ENCODE peak calls at places on chromosomes 2 and 18, in eight cellular contexts. I is transverse colon, V is stomach, J is sigmoid colon, L is pancreas, Q is esophagus squamous epithelium, X is A549, W is heart right ventricle. G is an unnamed sample. For H3K4me1, the result is how much of the 10 kb centered on the place peaks cover.

GRCh38 chr2:229686122-229686919 is 28.0 kb downstream of the DNER start:
- DNase-seq in W (no peak), L (no peak), Q (no peak), V (no peak), J (no peak), X (no peak), I (no peak), G (no peak)

GRCh38 chr2:206296128-206296527 is 21.7 kb downstream of the ZDBF2 start:
- DNase-seq in W (no peak), L (no peak), I (no peak), Q (no peak), V (no peak), X (peak), J (no peak), G (no peak)

GRCh38 chr2:234963785-234964615 is 12.2 kb downstream of the SH3BP4 start:
- DNase-seq in I (no peak), X (no peak), W (no peak), L (no peak), V (peak), J (peak), Q (no peak), G (no peak)

GRCh38 chr2:191933307-191934105 is 86.6 kb upstream of the CAVIN2 start:
- DNase-seq in V (no peak), J (no peak), Q (no peak), I (peak), L (peak), W (no peak), X (no peak), G (no peak)

GRCh38 chr18:49901862-49902340 is 88.6 kb upstream of the ACAA2 start:
- DNase-seq in J (no peak), L (no peak), X (no peak), W (no peak), V (no peak), Q (no peak), I (no peak), G (no peak)

GRCh38 chr18:55322176-55322735 is 265.7 kb downstream of the TCF4 start:
- DNase-seq in L (peak), X (peak), V (peak), W (peak), Q (no peak), I (peak), J (peak), G (peak)

GRCh38 chr2:119117891-119118882 is 40.4 kb downstream of the C1QL2 start:
- DNase-seq in X (no peak), V (no peak), Q (no peak), J (no peak), W (no peak), L (no peak), I (no peak), G (no peak)

GRCh38 chr18:58965291-58965929 is 100.7 kb downstream of the ZNF532 start:
- DNase-seq in X (no peak), V (no peak), W (no peak), I (no peak), L (no peak), Q (no peak), J (no peak), G (no peak)

GRCh38 chr2:103153580-103153979 is 391.7 kb downstream of the TMEM182 start:
- DNase-seq in V (no peak), L (no peak), X (no peak), J (no peak), W (no peak), Q (no peak), I (no peak), G (no peak)

GRCh38 chr18:42113529-42114191 is 158.6 kb downstream of the PIK3C3 start:
- DNase-seq in V (no peak), I (no peak), X (no peak), L (no peak), W (no peak), Q (no peak), J (no peak), G (no peak)

GRCh38 chr2:230870544-230871360 is 6.0 kb downstream of the ITM2C start:
- DNase-seq in W (no peak), I (peak), J (no peak), L (no peak), Q (no peak), X (no peak), V (peak), G (no peak)

GRCh38 chr2:39127973-39128372 is 7.1 kb upstream of the SOS1 start:
- DNase-seq in W (no peak), X (no peak), Q (no peak), L (no peak), I (peak), V (no peak), J (no peak), G (no peak)

GRCh38 chr2:25330937-25331336 is 10.8 kb downstream of the DNMT3A start:
- DNase-seq in V (no peak), J (no peak), W (no peak), Q (no peak), X (no peak), I (no peak), L (no peak), G (no peak)

GRCh38 chr2:203636896-203637818 is 69.3 kb upstream of the CD28 start:
- DNase-seq in X (no peak), J (peak), V (no peak), L (no peak), I (peak), W (no peak), Q (no peak), G (peak)

GRCh38 chr2:225334524-225334923 is 65.0 kb upstream of the NYAP2 start:
- DNase-seq in I (no peak), L (peak), Q (no peak), V (no peak), W (no peak), X (peak), J (no peak), G (no peak)

GRCh38 chr2:134402385-134402784 is 148.5 kb downstream of the MGAT5 start:
- DNase-seq in L (no peak), W (no peak), Q (no peak), J (peak), X (no peak), I (no peak), V (no peak), G (no peak)

GRCh38 chr18:61992285-61992684 is 99.5 kb upstream of the RNF152 start:
- DNase-seq in W (no peak), L (no peak), Q (no peak), J (no peak), V (no peak), I (no peak), X (no peak), G (no peak)

GRCh38 chr2:170685591-170685990 is 29.5 kb upstream of the SP5 start:
- DNase-seq in X (no peak), Q (no peak), J (no peak), L (no peak), W (no peak), I (no peak), V (no peak), G (no peak)

GRCh38 chr18:292271-292670 is 24.4 kb upstream of the THOC1 start:
- DNase-seq in X (no peak), W (no peak), J (no peak), I (no peak), Q (no peak), V (no peak), L (no peak), G (no peak)

GRCh38 chr18:7584646-7585271 is 17.6 kb downstream of the PTPRM start:
- DNase-seq in I (no peak), Q (no peak), W (no peak), J (no peak), L (no peak), X (no peak), V (no peak), G (no peak)

GRCh38 chr2:54879598-54880355 is 156.3 kb downstream of the EML6 start:
- DNase-seq in I (peak), W (no peak), J (no peak), L (no peak), Q (no peak), X (no peak), V (no peak), G (no peak)

GRCh38 chr2:68284896-68285295 is 32.6 kb upstream of the PPP3R1 start:
- DNase-seq in Q (no peak), I (no peak), L (peak), V (no peak), X (no peak), J (peak), W (peak), G (no peak)

GRCh38 chr18:58195278-58195721 is 151.3 kb downstream of the NEDD4L start:
- DNase-seq in X (no peak), L (peak), I (peak), Q (no peak), J (peak), W (no peak), V (peak), G (peak)

GRCh38 chr2:239605976-239606375 is 205.2 kb upstream of the HDAC4 start:
- DNase-seq in L (no peak), Q (no peak), X (no peak), V (no peak), J (peak), W (no peak), I (no peak), G (no peak)

GRCh38 chr2:40435426-40436092 is 16.3 kb downstream of the SLC8A1 start:
- DNase-seq in J (no peak), V (no peak), I (no peak), X (no peak), Q (no peak), L (no peak), W (no peak), G (no peak)

GRCh38 chr2:10914272-10914693 is 2.5 kb downstream of the KCNF1 start:
- DNase-seq in W (no peak), X (peak), V (no peak), I (peak), L (no peak), J (peak), Q (no peak), G (no peak)

GRCh38 chr2:2574401-2575184 is 243.5 kb upstream of the MYT1L start:
- DNase-seq in J (no peak), X (no peak), V (peak), W (no peak), I (no peak), L (no peak), Q (no peak), G (no peak)

GRCh38 chr2:218822622-218823021 is 9.0 kb downstream of the PRKAG3 start:
- DNase-seq in V (no peak), I (no peak), Q (no peak), W (no peak), J (no peak), X (no peak), L (no peak), G (no peak)

GRCh38 chr2:165587335-165587938 is 117.9 kb downstream of the CSRNP3 start:
- DNase-seq in I (no peak), W (no peak), L (no peak), X (no peak), J (no peak), Q (no peak), V (no peak), G (no peak)

GRCh38 chr2:118061135-118061955 is 26.9 kb upstream of the INSIG2 start:
- DNase-seq in I (no peak), L (no peak), W (no peak), V (no peak), Q (no peak), X (peak), J (no peak), G (no peak)

GRCh38 chr2:175726213-175726612 is 275.9 kb downstream of the LNPK start:
- DNase-seq in L (no peak), W (no peak), I (no peak), Q (no peak), V (no peak), X (no peak), J (no peak), G (no peak)

DNA sequence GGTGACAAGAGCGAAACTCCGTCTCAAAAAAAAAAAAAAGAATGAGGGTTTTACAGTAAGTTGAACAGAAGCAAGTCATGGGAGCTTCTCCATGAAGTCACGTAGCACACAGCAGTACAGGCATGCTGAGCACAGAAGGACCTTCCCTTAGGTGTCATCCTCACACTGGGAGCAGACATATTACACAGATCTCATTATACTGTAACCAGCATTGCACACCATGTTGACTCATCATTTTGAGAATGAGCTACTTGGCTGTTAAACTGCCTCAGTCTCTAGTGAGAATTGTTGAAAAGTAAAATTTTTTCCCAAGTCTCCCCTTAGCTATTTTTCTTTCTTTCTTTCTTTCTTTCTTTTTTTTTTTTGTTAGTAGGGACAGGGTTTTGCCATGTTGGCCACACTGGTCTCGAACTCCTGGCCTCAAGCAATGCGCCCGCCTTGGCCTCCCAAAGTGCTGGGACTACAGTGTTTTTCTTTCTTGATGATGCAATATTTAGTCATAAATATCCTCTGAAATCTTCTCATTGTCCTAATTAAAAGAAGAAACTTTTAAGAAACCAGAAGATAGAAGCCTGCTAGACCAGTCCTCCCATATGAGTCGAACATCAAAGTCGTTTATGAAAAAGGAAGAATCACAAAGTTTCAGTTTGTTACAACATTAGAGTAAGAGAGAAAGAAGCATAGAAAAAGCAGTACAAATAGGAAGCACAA is 37.9 kb upstream of the PPP1CB start:
- DNase-seq in V (no peak), X (peak), J (no peak), Q (no peak), W (no peak), L (no peak), I (no peak), G (no peak)
- H3K27ac ChIP-seq in V (no peak), X (peak), J (no peak), Q (peak), W (no peak), L (no peak), I (no peak), G (no peak)

GRCh38 chr2:174617120-174617519 is 19.5 kb upstream of the WIPF1 start:
- DNase-seq in I (no peak), W (no peak), X (no peak), J (no peak), L (no peak), V (no peak), Q (no peak), G (no peak)
- H3K4me1 ChIP-seq in I (under half), W (under half), X (half or more), J (under half), L (under half), V (under half), Q (under half), G (under half)

DNA sequence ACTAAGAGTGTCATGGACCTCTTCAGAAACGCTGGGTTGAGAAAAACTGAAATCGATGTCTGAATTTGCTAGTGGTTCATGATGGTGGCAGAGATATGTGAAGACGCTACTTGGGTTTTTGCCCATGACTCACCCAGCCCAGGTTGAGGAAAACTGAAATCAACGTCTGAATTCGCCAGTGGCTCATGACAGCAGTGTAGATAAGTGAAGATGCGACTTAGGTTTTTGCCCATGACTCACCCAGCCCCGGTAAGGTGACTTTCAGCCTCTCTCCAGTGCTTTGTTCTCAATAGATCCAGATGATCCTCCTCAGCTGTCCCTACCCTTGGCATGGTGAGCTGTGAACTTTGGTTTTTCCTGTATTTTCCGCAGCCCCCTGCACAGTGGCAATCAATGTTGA is 105.3 kb upstream of the SIX3 start:
- DNase-seq in I (no peak), X (no peak), Q (no peak), W (no peak), J (no peak), L (no peak), V (no peak), G (no peak)
- H3K27ac ChIP-seq in I (no peak), X (no peak), Q (no peak), W (no peak), J (no peak), L (no peak), V (no peak), G (no peak)

GRCh38 chr2:48059975-48060374 is 153.7 kb upstream of the FBXO11 start:
- DNase-seq in X (no peak), J (no peak), Q (no peak), I (no peak), L (no peak), V (no peak), W (no peak), G (no peak)

GRCh38 chr2:48070415-48070814 is 164.1 kb upstream of the FBXO11 start:
- DNase-seq in W (no peak), Q (no peak), L (no peak), X (no peak), I (no peak), V (no peak), J (no peak), G (no peak)

GRCh38 chr2:48065971-48066370 is 159.7 kb upstream of the FBXO11 start:
- DNase-seq in L (no peak), X (no peak), J (no peak), W (no peak), V (no peak), I (no peak), Q (no peak), G (no peak)

GRCh38 chr2:48065096-48065495 is 158.8 kb upstream of the FBXO11 start:
- DNase-seq in X (no peak), W (no peak), V (no peak), I (no peak), L (no peak), J (no peak), Q (no peak), G (no peak)
- H3K4me1 ChIP-seq in X (under half), W (under half), V (under half), I (under half), L (under half), J (under half), Q (under half), G (under half)

DNA sequence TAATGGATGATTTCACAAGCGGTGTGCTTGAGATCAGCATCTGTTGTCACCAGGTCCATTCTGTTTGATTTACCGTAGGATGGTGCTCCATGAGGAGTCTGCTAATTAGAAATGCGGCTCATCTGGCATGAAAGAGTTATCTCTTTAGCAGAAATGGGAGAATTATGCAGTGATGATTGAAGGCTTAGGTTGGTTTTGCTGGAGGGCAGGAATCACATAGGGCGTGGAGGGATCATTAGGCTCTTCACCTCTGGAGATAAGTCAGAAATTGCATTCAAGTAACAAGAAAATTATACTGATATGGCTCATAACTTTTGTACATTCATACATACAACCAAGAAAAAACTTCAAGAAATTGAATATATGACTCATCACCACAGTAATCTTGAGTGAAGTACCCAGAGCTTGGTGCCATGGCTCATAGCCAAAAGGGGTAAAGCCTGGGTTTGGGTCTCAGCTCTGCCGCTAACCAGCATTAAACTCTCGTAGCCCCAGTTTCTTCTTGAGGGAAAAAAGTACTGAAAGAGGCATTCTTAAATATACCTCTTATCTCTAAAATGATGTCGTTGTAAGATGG is 41.5 kb downstream of the CRIM1 start:
- DNase-seq in L (no peak), Q (no peak), I (no peak), X (no peak), J (no peak), W (no peak), V (no peak), G (no peak)
- H3K27ac ChIP-seq in L (no peak), Q (no peak), I (peak), X (peak), J (no peak), W (no peak), V (no peak), G (no peak)

GRCh38 chr2:169095631-169096105 is 26.3 kb downstream of the DHRS9 start:
- DNase-seq in L (no peak), W (no peak), X (peak), Q (no peak), J (no peak), V (no peak), I (no peak), G (no peak)
- H3K4me1 ChIP-seq in L (under half), W (under half), X (under half), Q (under half), J (under half), V (under half), I (under half), G (under half)

GRCh38 chr2:135773917-135774316 is 32.3 kb downstream of the UBXN4 start:
- DNase-seq in Q (no peak), I (no peak), L (no peak), V (no peak), X (no peak), J (no peak), W (no peak), G (no peak)

GRCh38 chr2:135773319-135773718 is 31.7 kb downstream of the UBXN4 start:
- DNase-seq in J (no peak), X (no peak), L (no peak), Q (no peak), I (no peak), W (no peak), V (no peak), G (no peak)

DNA sequence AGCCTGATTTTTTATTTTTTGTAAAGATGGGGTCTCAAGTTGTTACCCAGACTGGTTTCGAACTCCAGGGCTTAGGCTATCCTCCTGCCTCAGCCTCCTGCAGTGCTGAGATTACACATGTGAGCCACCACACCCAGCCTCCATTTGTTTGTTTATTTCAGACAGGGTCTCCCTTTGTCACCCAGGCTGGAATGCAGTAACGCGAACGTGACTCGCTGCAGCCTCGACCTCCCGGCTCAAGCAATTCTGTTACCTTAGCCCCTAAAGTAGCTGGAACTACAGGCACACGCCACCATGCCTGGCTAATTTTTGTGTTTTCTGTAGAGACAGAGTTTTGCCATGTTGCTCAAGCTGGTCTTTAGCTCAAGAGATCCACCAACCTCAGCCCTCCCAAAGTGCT is 27.2 kb downstream of the UBXN4 start:
- DNase-seq in V (no peak), J (no peak), L (no peak), Q (no peak), W (no peak), I (no peak), X (no peak), G (no peak)
- H3K27ac ChIP-seq in V (no peak), J (no peak), L (no peak), Q (no peak), W (no peak), I (no peak), X (no peak), G (no peak)

DNA sequence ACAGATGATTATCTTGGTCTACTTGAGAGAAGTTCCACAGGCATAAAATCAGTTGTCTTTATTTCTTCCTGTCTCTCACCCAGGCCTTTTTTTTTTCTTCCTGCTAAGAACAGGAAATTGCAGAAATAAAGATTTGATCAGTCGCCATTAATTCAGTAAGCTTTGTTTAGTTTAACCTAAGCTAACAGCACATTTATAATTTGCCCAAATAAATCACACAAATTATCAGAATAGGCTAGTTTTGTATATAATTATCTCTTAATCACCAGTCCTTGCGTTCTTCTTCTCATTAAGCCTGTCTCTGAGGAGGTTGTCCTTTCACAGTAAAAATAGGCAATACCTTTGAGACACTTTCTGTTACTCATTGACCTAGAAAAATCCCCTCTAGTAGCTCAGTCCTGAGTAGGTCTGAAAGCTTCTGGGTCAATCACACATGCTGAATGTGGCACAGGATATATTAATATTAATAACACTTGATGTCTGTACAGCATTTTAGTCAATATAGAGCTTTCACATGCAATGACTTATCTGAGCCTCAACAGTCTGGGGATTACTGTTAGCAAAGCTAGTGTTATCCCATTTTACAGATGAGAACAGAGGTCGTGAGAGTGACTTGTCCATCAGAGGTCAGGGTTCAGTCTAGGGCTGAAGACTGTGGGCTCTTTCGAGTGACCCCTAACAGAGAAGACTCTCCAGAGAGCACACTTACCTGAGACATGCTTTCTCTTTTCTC is 11.2 kb upstream of the STK17B start:
- DNase-seq in W (no peak), J (no peak), X (no peak), I (no peak), Q (no peak), V (no peak), L (no peak), G (no peak)
- H3K4me1 ChIP-seq in W (under half), J (under half), X (under half), I (under half), Q (under half), V (under half), L (under half), G (under half)

G was measured in thyroid gland.